ENCODE peak calls at places on chromosomes 6 and 20, in eight cellular contexts. U is astrocyte of the hippocampus; V is memory B cell; P is activated CD4-positive, CD25-positive, alpha-beta regulatory T cell; I is activated CD4-positive, alpha-beta T cell treated with anti-CD3 and anti-CD28 coated beads, Interleukin-2, amount 50 U/mL, for 4 hours; F is NCI-H748 treated with DMSO at 0.1 percent for 48 hours; S is stimulated activated naive CD4-positive, alpha-beta T cell treated with Interleukin-2 at 50 U/mL for 16 hours; R is HS-5. N is an unnamed sample.
A peak's percentile ranks its signal among the peaks of the same experiment; 100 is the strongest.

GRCh38 chr20:62907377-62908317 is 18.7 kb downstream of the DIDO1 start:
- DNase-seq in U (peak; percentile 61), V (no peak), P (no peak), I (no peak), F (no peak), S (no peak), R (no peak), N (no peak)

GRCh38 chr20:36404435-36404978 is 98.4 kb downstream of the DLGAP4 start:
- DNase-seq in U (no peak), V (no peak), P (no peak), I (no peak), F (no peak), S (no peak), R (no peak), N (no peak)

GRCh38 chr20:64102647-64103354 is 4.6 kb downstream of the NPBWR2 start:
- DNase-seq in U (no peak), V (peak; percentile 41), P (no peak), I (no peak), F (peak; percentile 23), S (no peak), R (no peak), N (no peak)

GRCh38 chr20:1646975-1647431 is 10.6 kb downstream of the SIRPG start:
- DNase-seq in U (no peak), V (no peak), P (no peak), I (peak; percentile 14), F (no peak), S (no peak), R (no peak), N (no peak)

GRCh38 chr20:38790210-38791053 is 15.1 kb upstream of the PPP1R16B start:
- DNase-seq in U (peak; percentile 8), V (peak; percentile 45), P (no peak), I (peak; percentile 6), F (peak; percentile 24), S (no peak), R (no peak), N (no peak)

GRCh38 chr6:72524011-72524645 is 97.7 kb upstream of the KCNQ5 start:
- DNase-seq in U (no peak), V (no peak), P (no peak), I (no peak), F (peak; percentile 72), S (no peak), R (no peak), N (no peak)

GRCh38 chr6:68186870-68187269 is 448.2 kb upstream of the ADGRB3 start:
- DNase-seq in U (no peak), V (no peak), P (no peak), I (no peak), F (no peak), S (no peak), R (no peak), N (no peak)

GRCh38 chr6:32668226-32668747 is 1.8 kb upstream of the HLA-DQB1 start:
- DNase-seq in U (peak; percentile 63), V (peak; percentile 54), P (no peak), I (peak; percentile 27), F (no peak), S (peak; percentile 22), R (no peak), N (no peak)

GRCh38 chr6:82711105-82711829 is 347.6 kb downstream of the TPBG start:
- DNase-seq in U (peak; percentile 15), V (no peak), P (no peak), I (no peak), F (no peak), S (no peak), R (no peak), N (no peak)

GRCh38 chr6:35219683-35220326 is 6.0 kb downstream of the SCUBE3 start:
- DNase-seq in U (no peak), V (no peak), P (no peak), I (no peak), F (peak; percentile 69), S (no peak), R (no peak), N (no peak)

GRCh38 chr6:6994796-6995195 is 113.0 kb upstream of the RREB1 start:
- DNase-seq in U (no peak), V (no peak), P (no peak), I (no peak), F (no peak), S (no peak), R (no peak), N (no peak)

GRCh38 chr6:149147191-149147590 is 170.3 kb upstream of the TAB2 start:
- DNase-seq in U (no peak), V (no peak), P (no peak), I (no peak), F (no peak), S (no peak), R (no peak), N (no peak)

GRCh38 chr6:169172435-169172834 is 81.2 kb downstream of the THBS2 start:
- DNase-seq in U (peak; percentile 55), V (no peak), P (no peak), I (no peak), F (no peak), S (no peak), R (no peak), N (no peak)

GRCh38 chr20:58711266-58712051 is 18.9 kb downstream of the NPEPL1 start:
- DNase-seq in U (peak; percentile 0), V (peak; percentile 2), P (no peak), I (no peak), F (no peak), S (no peak), R (no peak), N (no peak)

GRCh38 chr20:36827541-36828279 is 48.2 kb upstream of the TLDC2 start:
- DNase-seq in U (no peak), V (no peak), P (no peak), I (no peak), F (no peak), S (no peak), R (no peak), N (no peak)

GRCh38 chr6:159941286-159942113 is 27.4 kb upstream of the IGF2R start:
- DNase-seq in U (peak; percentile 54), V (no peak), P (no peak), I (no peak), F (peak; percentile 23), S (peak; percentile 15), R (no peak), N (no peak)

GRCh38 chr6:127587875-127588274 is 10.9 kb downstream of the C6orf58 start:
- DNase-seq in U (no peak), V (no peak), P (no peak), I (no peak), F (no peak), S (no peak), R (no peak), N (no peak)

GRCh38 chr6:34115396-34116314 is 30.2 kb downstream of the GRM4 start:
- DNase-seq in U (peak; percentile 71), V (no peak), P (no peak), I (no peak), F (no peak), S (no peak), R (no peak), N (no peak)

GRCh38 chr6:51959744-51960383 is 127.5 kb downstream of the PKHD1 start:
- DNase-seq in U (peak; percentile 85), V (peak; percentile 35), P (no peak), I (no peak), F (peak; percentile 61), S (no peak), R (peak; percentile 26), N (peak; percentile 35)

GRCh38 chr6:13302751-13303667 is 25.3 kb downstream of the TBC1D7 start:
- DNase-seq in U (peak; percentile 87), V (no peak), P (no peak), I (peak; percentile 14), F (no peak), S (peak; percentile 37), R (peak; percentile 100), N (no peak)

GRCh38 chr6:111846511-111847409 is 26.5 kb downstream of the FYN start:
- DNase-seq in U (no peak), V (no peak), P (no peak), I (no peak), F (no peak), S (peak; percentile 29), R (no peak), N (no peak)

GRCh38 chr6:4049246-4049645 is 29.7 kb downstream of the FAM217A start:
- DNase-seq in U (no peak), V (no peak), P (no peak), I (no peak), F (no peak), S (no peak), R (no peak), N (no peak)

GRCh38 chr20:1327241-1327653 is 1.7 kb downstream of the SDCBP2 start:
- DNase-seq in U (no peak), V (peak; percentile 10), P (no peak), I (no peak), F (no peak), S (no peak), R (peak; percentile 49), N (peak; percentile 75)

GRCh38 chr6:166466178-166467122 is 83.7 kb upstream of the MPC1 start:
- DNase-seq in U (peak; percentile 93), V (no peak), P (no peak), I (no peak), F (no peak), S (no peak), R (peak; percentile 44), N (no peak)

GRCh38 chr6:158387036-158387435 is 74.8 kb downstream of the TULP4 start:
- DNase-seq in U (no peak), V (no peak), P (no peak), I (no peak), F (no peak), S (no peak), R (no peak), N (no peak)

GRCh38 chr20:47334022-47334551 is 22.4 kb downstream of the ZMYND8 start:
- DNase-seq in U (peak; percentile 79), V (no peak), P (no peak), I (no peak), F (peak; percentile 4), S (no peak), R (peak; percentile 100), N (no peak)

GRCh38 chr6:121158438-121158837 is 175.8 kb downstream of the TBC1D32 start:
- DNase-seq in U (no peak), V (no peak), P (no peak), I (no peak), F (no peak), S (no peak), R (no peak), N (no peak)

GRCh38 chr20:37590938-37591490 is 63.3 kb upstream of the BLCAP start:
- DNase-seq in U (no peak), V (no peak), P (no peak), I (no peak), F (no peak), S (no peak), R (no peak), N (no peak)

GRCh38 chr6:111204881-111205280 is 117.6 kb downstream of the SLC16A10 start:
- DNase-seq in U (no peak), V (no peak), P (no peak), I (no peak), F (no peak), S (no peak), R (no peak), N (no peak)

GRCh38 chr20:58447733-58448391 is 58.8 kb downstream of the VAPB start:
- DNase-seq in U (peak; percentile 77), V (peak; percentile 27), P (no peak), I (peak; percentile 54), F (no peak), S (peak; percentile 23), R (peak; percentile 35), N (no peak)

GRCh38 chr6:64713175-64713574 is 993.9 kb downstream of the EYS start:
- DNase-seq in U (no peak), V (no peak), P (no peak), I (no peak), F (no peak), S (no peak), R (no peak), N (no peak)

GRCh38 chr20:4782373-4782772 is 60.7 kb downstream of the PRND start:
- DNase-seq in U (no peak), V (no peak), P (no peak), I (no peak), F (no peak), S (no peak), R (no peak), N (no peak)

GRCh38 chr20:32482251-32483220 is 102.6 kb downstream of the NOL4L start:
- DNase-seq in U (peak; percentile 60), V (no peak), P (no peak), I (no peak), F (no peak), S (peak; percentile 28), R (no peak), N (no peak)

GRCh38 chr6:20202070-20202658 is 10.1 kb downstream of the MBOAT1 start:
- DNase-seq in U (peak; percentile 44), V (no peak), P (no peak), I (no peak), F (no peak), S (no peak), R (no peak), N (no peak)

N was measured in omental fat pad.